ENCODE peak calls at places on chromosomes 12 and 14, in four cellular contexts. C, L, B and K are unnamed samples.

GRCh38 chr12:49375406-49375805 is 8.1 kb downstream of the SPATS2 start:
- DNase-seq in B (no peak), L (no peak), C (no peak), K (no peak)

GRCh38 chr14:76968621-76969063 is 59.9 kb downstream of the IRF2BPL start:
- DNase-seq in B (no peak), L (no peak), C (no peak), K (no peak)

GRCh38 chr12:116015525-116015924 is 262.0 kb downstream of the MED13L start:
- DNase-seq in L (peak; percentile 68), C (peak; percentile 35), B (no peak), K (no peak)

GRCh38 chr12:112126000-112126431 is 656 bp downstream of the TRAFD1 start:
- DNase-seq in C (peak; percentile 35), B (no peak), L (no peak), K (no peak)

GRCh38 chr14:68686212-68686478 is 106.7 kb downstream of the ZFP36L1 start:
- DNase-seq in L (no peak), B (no peak), C (no peak), K (no peak)

GRCh38 chr12:5433081-5433839 is 1.4 kb downstream of the NTF3 start:
- DNase-seq in L (peak; percentile 63), C (peak; percentile 65), B (no peak), K (no peak)

GRCh38 chr14:93997082-93997481 is at the start of gene CCDC197:
- DNase-seq in B (no peak), C (no peak), L (peak; percentile 28), K (no peak)

GRCh38 chr14:103028161-103028767 is 29.1 kb downstream of the CDC42BPB start:
- DNase-seq in L (no peak), B (no peak), C (no peak), K (no peak)

GRCh38 chr12:120093592-120094355 is 22.8 kb downstream of the RAB35 start:
- DNase-seq in L (no peak), B (no peak), C (peak; percentile 81), K (no peak)

GRCh38 chr12:116601524-116601923 is 42.3 kb downstream of the MAP1LC3B2 start:
- DNase-seq in C (no peak), L (peak; percentile 46), B (no peak), K (no peak)

GRCh38 chr12:120249875-120250795 is 15.4 kb downstream of the PXN start:
- DNase-seq in L (no peak), B (peak; percentile 65), C (no peak), K (peak; percentile 90)

GRCh38 chr14:36295642-36296627 is 24.5 kb downstream of the MBIP start:
- DNase-seq in B (no peak), C (peak; percentile 18), L (no peak), K (no peak)

GRCh38 chr14:69300601-69301221 is 40.8 kb downstream of the GALNT16 start:
- DNase-seq in C (no peak), L (no peak), B (no peak), K (no peak)

GRCh38 chr12:131280426-131280825 is 326.7 kb downstream of the ADGRD1 start:
- DNase-seq in B (peak; percentile 12), L (no peak), C (no peak), K (no peak)

GRCh38 chr12:107377596-107378385 is 284.4 kb upstream of the CRY1 start:
- DNase-seq in L (no peak), C (no peak), B (no peak), K (no peak)

GRCh38 chr14:51643137-51643536 is 8.6 kb upstream of the FRMD6 start:
- DNase-seq in B (no peak), C (no peak), L (peak; percentile 79), K (no peak)

GRCh38 chr14:61607570-61608244 is 87.6 kb upstream of the HIF1A start:
- DNase-seq in B (no peak), L (no peak), C (peak; percentile 28), K (no peak)

GRCh38 chr12:4628406-4628805 is 20.4 kb downstream of the AKAP3 start:
- DNase-seq in L (no peak), C (no peak), B (no peak), K (no peak)

GRCh38 chr12:77124767-77125166 is 59.4 kb upstream of the E2F7 start:
- DNase-seq in L (peak; percentile 49), C (no peak), B (no peak), K (no peak)

GRCh38 chr14:97813556-97813955 is 1016.4 kb downstream of the VRK1 start:
- DNase-seq in L (no peak), C (no peak), B (no peak), K (no peak)

GRCh38 chr12:11888029-11888428 is 182.7 kb upstream of the BCL2L14 start:
- DNase-seq in B (no peak), C (no peak), L (no peak), K (no peak)
- H3K36me3 ChIP-seq in B (peaks cover 1% of the 10 kb centered on the region), C (no peaks in the 10 kb centered on the region), L (peaks cover 30% of the 10 kb centered on the region), K (peaks cover 45% of the 10 kb centered on the region)

GRCh38 chr12:46667547-46667946 is 158.2 kb downstream of the SLC38A4 start:
- DNase-seq in C (no peak), B (no peak), L (peak; percentile 49), K (no peak)

GRCh38 chr12:46660719-46661118 is 165.1 kb downstream of the SLC38A4 start:
- DNase-seq in L (peak; percentile 61), B (no peak), C (no peak), K (no peak)

GRCh38 chr12:46661161-46661845 is 164.5 kb downstream of the SLC38A4 start:
- DNase-seq in B (no peak), C (peak; percentile 76), L (peak; percentile 95), K (no peak)

GRCh38 chr12:46663297-46663696 is 162.5 kb downstream of the SLC38A4 start:
- DNase-seq in B (no peak), L (no peak), C (no peak), K (no peak)

DNA sequence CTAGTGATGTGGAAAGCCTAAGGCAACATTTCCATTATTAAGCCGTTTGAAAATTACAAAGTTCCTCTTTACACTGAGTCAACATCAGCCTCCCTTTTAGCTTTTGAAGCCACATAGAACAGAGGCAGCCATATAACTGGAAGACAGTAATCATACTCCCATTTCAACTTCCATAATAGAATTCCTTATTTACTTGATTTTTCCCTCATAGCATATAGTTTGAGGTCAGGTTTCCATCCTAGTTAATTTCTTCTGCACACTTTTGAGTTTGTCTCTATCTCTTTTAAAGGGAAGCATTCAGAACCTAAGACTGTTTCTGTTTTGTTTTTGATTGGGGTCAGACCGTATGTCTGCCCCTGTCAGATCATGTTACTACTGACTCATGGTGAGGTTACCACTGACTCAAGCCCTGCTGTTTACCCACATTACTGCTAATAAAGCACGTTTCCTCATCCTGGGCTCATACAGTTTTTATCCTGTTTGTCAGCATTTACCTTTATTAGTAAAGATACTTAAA is 161.0 kb downstream of the SLC38A4 start:
- DNase-seq in L (peak; percentile 96), C (no peak), B (no peak), K (no peak)
- H3K4me1 ChIP-seq in L (peaks cover 21% of the 10 kb centered on the region), C (peaks cover 15% of the 10 kb centered on the region), B (peaks cover 2% of the 10 kb centered on the region), K (peaks cover 19% of the 10 kb centered on the region)

GRCh38 chr12:45975506-45975905 is 14.9 kb downstream of the SCAF11 start:
- DNase-seq in L (no peak), B (no peak), C (no peak), K (no peak)
- H3K27ac ChIP-seq in L (no peak overlapping the region), B (no peak overlapping the region), C (no peak overlapping the region), K (peak overlapping the region; percentile 67)

DNA sequence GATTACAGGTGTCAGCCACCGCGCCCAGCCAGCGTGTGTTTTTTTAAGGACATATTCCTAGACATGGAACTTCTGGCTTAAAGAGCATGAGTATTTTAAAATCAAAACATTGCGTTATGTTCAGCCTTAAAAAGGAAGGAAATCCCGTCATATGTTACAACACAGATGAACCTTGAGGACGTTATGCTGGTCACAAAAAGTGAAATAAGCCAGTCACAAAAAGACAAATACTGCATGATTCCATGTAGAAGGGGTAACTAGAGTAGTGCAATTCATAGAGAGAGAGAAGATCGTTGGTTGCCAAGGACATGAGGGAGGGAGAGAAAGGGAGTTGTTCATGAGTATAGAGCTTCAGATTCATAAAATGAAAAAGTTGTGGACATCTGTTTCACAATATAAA is 53.9 kb downstream of the ACACB start:
- DNase-seq in L (no peak), B (no peak), C (no peak), K (no peak)
- H3K36me3 ChIP-seq in L (peaks cover 9% of the 10 kb centered on the region), B (peaks cover 9% of the 10 kb centered on the region), C (no peaks in the 10 kb centered on the region), K (peaks cover 90% of the 10 kb centered on the region)

GRCh38 chr12:123996581-123996980 is 23.6 kb downstream of the ZNF664 start:
- DNase-seq in B (no peak), C (peak; percentile 18), L (no peak), K (no peak)

GRCh38 chr12:123998344-123998941 is 25.4 kb downstream of the ZNF664 start:
- DNase-seq in B (no peak), C (no peak), L (peak; percentile 43), K (no peak)

GRCh38 chr12:123997908-123998307 is 24.9 kb downstream of the ZNF664 start:
- DNase-seq in C (no peak), B (no peak), L (no peak), K (no peak)

GRCh38 chr12:123998960-123999359 is 25.9 kb downstream of the ZNF664 start:
- DNase-seq in C (no peak), L (peak; percentile 80), B (no peak), K (no peak)

GRCh38 chr12:123997033-123997822 is 24.2 kb downstream of the ZNF664 start:
- DNase-seq in B (no peak), C (no peak), L (no peak), K (no peak)
- H3K4me1 ChIP-seq in B (no peaks in the 10 kb centered on the region), C (peaks cover 23% of the 10 kb centered on the region), L (peaks cover 26% of the 10 kb centered on the region), K (peaks cover 89% of the 10 kb centered on the region)